ENCODE peak calls at places on chromosomes 11 and 22, in six cellular contexts. One of them, this sample, is unnamed.

GRCh38 chr11:107018902-107019493 is 722 bp upstream of the GUCY1A2 start:
- DNase-seq in osteoblast: peak; percentile 97
- DNase-seq in mammary epithelial cell: peak; percentile 53
- DNase-seq in HCT116: no peak
- DNase-seq in GM23338: peak; percentile 91
- DNase-seq in neural progenitor cell: peak; percentile 93
- DNase-seq in this sample: no peak

GRCh38 chr22:18966748-18967147 is 30.7 kb upstream of the PRODH start:
- DNase-seq in osteoblast: peak; percentile 63
- DNase-seq in mammary epithelial cell: no peak
- DNase-seq in GM23338: no peak
- DNase-seq in HCT116: no peak
- DNase-seq in neural progenitor cell: no peak
- DNase-seq in this sample: no peak

GRCh38 chr11:106770489-106771100 is 247.7 kb downstream of the GUCY1A2 start:
- DNase-seq in GM23338: no peak
- DNase-seq in neural progenitor cell: no peak
- DNase-seq in mammary epithelial cell: no peak
- DNase-seq in HCT116: no peak
- DNase-seq in osteoblast: no peak
- DNase-seq in this sample: no peak

GRCh38 chr22:45564349-45565030 is 61.8 kb downstream of the FBLN1 start:
- DNase-seq in osteoblast: peak; percentile 32
- DNase-seq in mammary epithelial cell: no peak
- DNase-seq in HCT116: no peak
- DNase-seq in GM23338: no peak
- DNase-seq in neural progenitor cell: no peak
- DNase-seq in this sample: no peak

GRCh38 chr11:34558673-34559072 is 45.1 kb upstream of the ELF5 start:
- DNase-seq in HCT116: no peak
- DNase-seq in neural progenitor cell: no peak
- DNase-seq in osteoblast: no peak
- DNase-seq in GM23338: no peak
- DNase-seq in mammary epithelial cell: peak; percentile 46
- DNase-seq in this sample: no peak

GRCh38 chr11:126194121-126194543 is 17.3 kb downstream of the RPUSD4 start:
- DNase-seq in GM23338: peak; percentile 56
- DNase-seq in osteoblast: peak; percentile 93
- DNase-seq in HCT116: no peak
- DNase-seq in mammary epithelial cell: peak; percentile 16
- DNase-seq in neural progenitor cell: peak; percentile 51
- DNase-seq in this sample: peak; percentile 48

GRCh38 chr22:28112548-28113043 is 193.5 kb upstream of the PITPNB start:
- DNase-seq in GM23338: peak; percentile 41
- DNase-seq in neural progenitor cell: peak; percentile 84
- DNase-seq in mammary epithelial cell: no peak
- DNase-seq in HCT116: peak; percentile 48
- DNase-seq in osteoblast: peak; percentile 47
- DNase-seq in this sample: no peak

GRCh38 chr11:76515494-76515893 is 70.7 kb downstream of the EMSY start:
- DNase-seq in osteoblast: no peak
- DNase-seq in neural progenitor cell: no peak
- DNase-seq in GM23338: no peak
- DNase-seq in mammary epithelial cell: no peak
- DNase-seq in HCT116: no peak
- DNase-seq in this sample: no peak

GRCh38 chr11:134369656-134370525 is 38.1 kb downstream of the GLB1L2 start:
- DNase-seq in GM23338: no peak
- DNase-seq in mammary epithelial cell: no peak
- DNase-seq in neural progenitor cell: no peak
- DNase-seq in osteoblast: peak; percentile 59
- DNase-seq in HCT116: no peak
- DNase-seq in this sample: no peak

GRCh38 chr11:18261721-18262120 is 4.3 kb upstream of the SAA1 start:
- DNase-seq in HCT116: no peak
- DNase-seq in mammary epithelial cell: no peak
- DNase-seq in GM23338: no peak
- DNase-seq in osteoblast: no peak
- DNase-seq in neural progenitor cell: no peak
- DNase-seq in this sample: no peak
- H2AFZ ChIP-seq in HCT116: no peak overlapping the region
- H2AFZ ChIP-seq in mammary epithelial cell: no peak overlapping the region
- H2AFZ ChIP-seq in GM23338: no peak overlapping the region
- H2AFZ ChIP-seq in osteoblast: no peak overlapping the region
- H2AFZ ChIP-seq in neural progenitor cell: no peak overlapping the region
- H2AFZ ChIP-seq in this sample: no peak overlapping the region

GRCh38 chr11:57668467-57668890 is 565 bp downstream of the ZDHHC5 start:
- DNase-seq in HCT116: no peak
- DNase-seq in osteoblast: peak; percentile 91
- DNase-seq in GM23338: peak; percentile 43
- DNase-seq in neural progenitor cell: no peak
- DNase-seq in mammary epithelial cell: no peak
- DNase-seq in this sample: no peak
- H2AFZ ChIP-seq in HCT116: no peak overlapping the region
- H2AFZ ChIP-seq in osteoblast: peak overlapping the region; percentile 89
- H2AFZ ChIP-seq in GM23338: peak overlapping the region; percentile 0
- H2AFZ ChIP-seq in neural progenitor cell: peak overlapping the region; percentile 38
- H2AFZ ChIP-seq in mammary epithelial cell: peak overlapping the region; percentile 53
- H2AFZ ChIP-seq in this sample: peak overlapping the region; percentile 80

GRCh38 chr22:23520875-23521441 is 59.1 kb downstream of the IGLL1 start:
- DNase-seq in GM23338: no peak
- DNase-seq in osteoblast: peak; percentile 91
- DNase-seq in mammary epithelial cell: no peak
- DNase-seq in HCT116: no peak
- DNase-seq in neural progenitor cell: peak; percentile 45
- DNase-seq in this sample: no peak

GRCh38 chr22:23516304-23516703 is 63.8 kb downstream of the IGLL1 start:
- DNase-seq in osteoblast: no peak
- DNase-seq in HCT116: no peak
- DNase-seq in GM23338: no peak
- DNase-seq in neural progenitor cell: no peak
- DNase-seq in mammary epithelial cell: no peak
- DNase-seq in this sample: no peak

GRCh38 chr22:23519442-23520177 is 60.5 kb downstream of the IGLL1 start:
- DNase-seq in mammary epithelial cell: no peak
- DNase-seq in neural progenitor cell: no peak
- DNase-seq in HCT116: no peak
- DNase-seq in GM23338: no peak
- DNase-seq in osteoblast: peak; percentile 72
- DNase-seq in this sample: no peak

GRCh38 chr22:23517804-23518380 is 62.2 kb downstream of the IGLL1 start:
- DNase-seq in HCT116: no peak
- DNase-seq in osteoblast: no peak
- DNase-seq in mammary epithelial cell: no peak
- DNase-seq in neural progenitor cell: no peak
- DNase-seq in GM23338: no peak
- DNase-seq in this sample: no peak

DNA sequence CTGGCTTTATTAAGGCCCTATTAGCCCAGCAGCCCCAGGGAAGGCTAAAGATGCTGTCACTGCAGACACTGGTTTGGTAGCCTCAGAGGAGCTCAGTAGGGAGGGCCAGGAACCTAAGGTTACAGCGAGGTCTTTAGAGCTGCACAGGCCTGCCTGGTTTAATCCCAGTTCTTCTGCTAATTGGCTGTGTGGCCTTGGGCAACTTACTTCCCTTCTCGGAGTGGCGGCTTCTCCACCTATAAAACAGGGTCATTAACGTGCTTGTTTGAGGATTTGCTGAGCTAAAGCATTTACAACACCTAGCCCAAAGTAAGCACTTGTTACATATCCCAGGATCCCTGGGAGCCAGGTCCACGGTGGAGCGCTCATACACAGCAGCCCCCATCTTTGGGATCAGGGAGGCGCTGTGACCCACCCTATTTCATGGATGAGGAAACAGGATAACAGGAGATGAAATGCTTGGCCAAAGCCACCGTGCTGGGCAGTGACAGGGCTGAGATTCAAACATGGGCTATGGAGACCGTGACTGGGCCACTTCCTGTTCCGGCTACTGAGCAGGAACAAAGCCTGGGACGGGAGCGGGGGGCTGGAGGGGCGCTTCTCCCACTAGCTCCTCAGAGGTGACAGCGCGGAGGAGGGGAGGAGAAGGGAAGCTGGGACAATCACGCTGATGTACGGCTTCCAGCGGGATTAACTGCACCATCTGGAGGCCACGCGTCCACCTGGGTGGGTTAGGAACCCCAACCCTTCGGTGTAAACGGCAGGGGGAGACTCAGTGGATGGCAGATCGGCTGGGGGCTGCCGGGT is 61.5 kb downstream of the IGLL1 start:
- DNase-seq in HCT116: no peak
- DNase-seq in osteoblast: peak; percentile 66
- DNase-seq in GM23338: no peak
- DNase-seq in mammary epithelial cell: no peak
- DNase-seq in neural progenitor cell: peak; percentile 32
- DNase-seq in this sample: no peak
- H2AFZ ChIP-seq in HCT116: no peak overlapping the region
- H2AFZ ChIP-seq in osteoblast: no peak overlapping the region
- H2AFZ ChIP-seq in GM23338: no peak overlapping the region
- H2AFZ ChIP-seq in mammary epithelial cell: no peak overlapping the region
- H2AFZ ChIP-seq in neural progenitor cell: no peak overlapping the region
- H2AFZ ChIP-seq in this sample: no peak overlapping the region

GRCh38 chr11:15912825-15913224 is 443.5 kb downstream of the SOX6 start:
- DNase-seq in neural progenitor cell: no peak
- DNase-seq in osteoblast: no peak
- DNase-seq in HCT116: no peak
- DNase-seq in mammary epithelial cell: no peak
- DNase-seq in GM23338: no peak
- DNase-seq in this sample: no peak
- H2AFZ ChIP-seq in neural progenitor cell: no peak overlapping the region
- H2AFZ ChIP-seq in osteoblast: no peak overlapping the region
- H2AFZ ChIP-seq in HCT116: no peak overlapping the region
- H2AFZ ChIP-seq in mammary epithelial cell: no peak overlapping the region
- H2AFZ ChIP-seq in GM23338: no peak overlapping the region
- H2AFZ ChIP-seq in this sample: no peak overlapping the region

DNA sequence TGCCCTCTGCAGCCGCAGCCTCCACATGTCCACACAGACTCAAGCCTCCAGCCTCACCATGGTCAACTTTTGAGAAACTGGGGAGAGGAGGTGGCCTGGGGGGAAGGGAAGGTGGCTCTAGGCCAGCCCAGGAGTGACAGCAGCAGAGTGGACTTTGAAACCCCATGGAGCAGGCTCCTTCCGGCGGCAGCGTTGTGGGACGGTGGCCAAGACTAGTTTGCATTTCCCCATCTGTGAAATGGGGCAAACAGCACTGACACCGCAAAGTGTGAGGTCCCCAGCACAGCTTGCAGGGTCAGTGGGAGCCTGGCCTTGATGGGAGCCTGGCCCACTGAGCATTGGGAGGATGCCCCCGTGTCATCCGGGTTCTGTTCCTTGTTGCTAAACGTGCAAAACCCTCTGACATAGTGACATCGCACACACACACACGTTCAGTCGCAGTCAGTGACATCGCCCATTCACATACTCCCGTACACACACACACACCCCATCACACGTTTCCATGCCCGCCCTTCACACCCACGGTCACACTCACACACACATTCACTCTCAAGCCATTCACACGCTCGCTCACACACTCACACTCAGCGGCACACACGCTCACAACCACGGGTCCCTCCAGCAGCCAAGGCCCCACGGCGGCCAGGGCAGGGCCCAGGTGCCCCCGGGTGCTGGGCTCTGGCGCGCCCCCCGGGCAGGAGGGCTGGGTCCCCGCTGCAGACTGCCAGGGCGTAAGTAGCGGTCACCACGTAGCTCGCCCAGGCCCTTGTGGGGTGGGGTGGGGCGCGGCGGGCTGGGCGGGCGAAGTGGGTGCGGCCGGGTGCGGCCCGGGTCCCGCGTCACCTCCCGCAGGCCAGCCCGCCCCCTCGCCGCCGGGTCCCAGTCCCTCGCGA is 578 bp downstream of the CYB5R3 start:
- DNase-seq in GM23338: no peak
- DNase-seq in osteoblast: peak; percentile 81
- DNase-seq in neural progenitor cell: no peak
- DNase-seq in mammary epithelial cell: peak; percentile 51
- DNase-seq in HCT116: no peak
- DNase-seq in this sample: peak; percentile 59
- H2AFZ ChIP-seq in GM23338: no peak overlapping the region
- H2AFZ ChIP-seq in osteoblast: peak overlapping the region; percentile 25
- H2AFZ ChIP-seq in neural progenitor cell: peak overlapping the region; percentile 52
- H2AFZ ChIP-seq in mammary epithelial cell: peak overlapping the region; percentile 65
- H2AFZ ChIP-seq in HCT116: no peak overlapping the region
- H2AFZ ChIP-seq in this sample: peak overlapping the region; percentile 82

GRCh38 chr11:61587951-61588695 is 7.2 kb upstream of the SYT7 start:
- DNase-seq in mammary epithelial cell: no peak
- DNase-seq in osteoblast: peak; percentile 96
- DNase-seq in neural progenitor cell: peak; percentile 76
- DNase-seq in HCT116: peak; percentile 46
- DNase-seq in GM23338: peak; percentile 85
- DNase-seq in this sample: peak; percentile 51
- H2AFZ ChIP-seq in mammary epithelial cell: peak overlapping the region; percentile 61
- H2AFZ ChIP-seq in osteoblast: peak overlapping the region; percentile 51
- H2AFZ ChIP-seq in neural progenitor cell: peak overlapping the region; percentile 60
- H2AFZ ChIP-seq in HCT116: peak overlapping the region; percentile 7
- H2AFZ ChIP-seq in GM23338: peak overlapping the region; percentile 100
- H2AFZ ChIP-seq in this sample: peak overlapping the region; percentile 72

GRCh38 chr11:65692367-65692766 is 19.7 kb upstream of the KAT5 start:
- DNase-seq in osteoblast: no peak
- DNase-seq in HCT116: no peak
- DNase-seq in neural progenitor cell: no peak
- DNase-seq in mammary epithelial cell: no peak
- DNase-seq in GM23338: peak; percentile 6
- DNase-seq in this sample: no peak
- H2AFZ ChIP-seq in osteoblast: no peak overlapping the region
- H2AFZ ChIP-seq in HCT116: no peak overlapping the region
- H2AFZ ChIP-seq in neural progenitor cell: peak overlapping the region; percentile 86
- H2AFZ ChIP-seq in mammary epithelial cell: no peak overlapping the region
- H2AFZ ChIP-seq in GM23338: peak overlapping the region; percentile 97
- H2AFZ ChIP-seq in this sample: no peak overlapping the region

GRCh38 chr22:31585161-31585859 is 76.7 kb downstream of the PISD start:
- DNase-seq in HCT116: no peak
- DNase-seq in GM23338: no peak
- DNase-seq in neural progenitor cell: no peak
- DNase-seq in mammary epithelial cell: no peak
- DNase-seq in osteoblast: no peak
- DNase-seq in this sample: peak; percentile 18
- H2AFZ ChIP-seq in HCT116: no peak overlapping the region
- H2AFZ ChIP-seq in GM23338: no peak overlapping the region
- H2AFZ ChIP-seq in neural progenitor cell: no peak overlapping the region
- H2AFZ ChIP-seq in mammary epithelial cell: no peak overlapping the region
- H2AFZ ChIP-seq in osteoblast: no peak overlapping the region
- H2AFZ ChIP-seq in this sample: no peak overlapping the region

This sample was measured in PC-9.